ENCODE peak calls at places on chromosomes 2 and 18, in nine cellular contexts. U, N, J, M, B, Y, V, X and A are unnamed samples.

GRCh38 chr2:236673126-236673822 is 103.6 kb downstream of the ACKR3 start:
- DNase-seq in U (no peak), N (no peak), J (no peak), M (no peak), B (no peak), Y (no peak), V (no peak), X (no peak), A (no peak)

GRCh38 chr2:103139628-103140268 is 377.9 kb downstream of the TMEM182 start:
- DNase-seq in U (no peak), N (no peak), J (no peak), M (no peak), B (no peak), Y (no peak), V (no peak), X (no peak), A (no peak)

GRCh38 chr2:149819356-149819957 is 231.9 kb upstream of the MMADHC start:
- DNase-seq in U (no peak), N (no peak), J (no peak), M (no peak), B (no peak), Y (no peak), V (no peak), X (no peak), A (no peak)

GRCh38 chr2:130796280-130796679 is 40.4 kb upstream of the ARHGEF4 start:
- DNase-seq in U (no peak), N (no peak), J (no peak), M (no peak), B (no peak), Y (no peak), V (no peak), X (no peak), A (no peak)

GRCh38 chr2:240208631-240209211 is 68.3 kb upstream of the OTOS start:
- DNase-seq in U (no peak), N (no peak), J (no peak), M (no peak), B (no peak), Y (no peak), V (no peak), X (no peak), A (no peak)

GRCh38 chr2:145752091-145752806 is 1232.3 kb upstream of the ZEB2 start:
- DNase-seq in U (peak; percentile 7), N (peak; percentile 23), J (peak; percentile 73), M (no peak), B (peak; percentile 68), Y (peak; percentile 48), V (peak; percentile 91), X (peak; percentile 61), A (peak; percentile 69)

GRCh38 chr2:128206245-128206644 is 112.4 kb downstream of the HS6ST1 start:
- DNase-seq in U (no peak), N (no peak), J (no peak), M (no peak), B (no peak), Y (no peak), V (no peak), X (no peak), A (no peak)

GRCh38 chr2:172927381-172928357 is 148.0 kb upstream of the MAP3K20 start:
- DNase-seq in U (no peak), N (no peak), J (no peak), M (no peak), B (no peak), Y (no peak), V (no peak), X (no peak), A (peak; percentile 24)

GRCh38 chr18:70422061-70422965 is 133.5 kb downstream of the SOCS6 start:
- DNase-seq in U (no peak), N (peak; percentile 86), J (no peak), M (peak; percentile 89), B (peak; percentile 82), Y (no peak), V (peak; percentile 74), X (no peak), A (peak; percentile 86)

GRCh38 chr2:224268441-224268840 is 133.5 kb downstream of the FAM124B start:
- DNase-seq in U (no peak), N (no peak), J (no peak), M (no peak), B (peak; percentile 77), Y (peak; percentile 44), V (no peak), X (no peak), A (peak; percentile 13)

GRCh38 chr2:10028988-10029874 is 14.1 kb upstream of the KLF11 start:
- DNase-seq in U (no peak), N (peak; percentile 88), J (no peak), M (no peak), B (no peak), Y (no peak), V (no peak), X (no peak), A (peak; percentile 49)